ENCODE peak calls at places on chromosomes 2 and 18, in six cellular contexts. P, H, Y, F, U and I are unnamed samples.

GRCh38 chr2:69773201-69773600 is 31.3 kb downstream of the ANXA4 start:
- DNase-seq in P (no peak), H (peak; percentile 68), Y (no peak), F (no peak), U (no peak), I (peak; percentile 44)

GRCh38 chr18:3605562-3606443 is 155.8 kb downstream of the TGIF1 start:
- DNase-seq in P (no peak), H (peak; percentile 67), Y (no peak), F (no peak), U (no peak), I (peak; percentile 72)

GRCh38 chr2:227472265-227473018 is 486 bp downstream of the AGFG1 start:
- DNase-seq in P (peak; percentile 36), H (peak; percentile 42), Y (no peak), F (peak; percentile 19), U (peak; percentile 63), I (peak; percentile 28)

GRCh38 chr2:3492951-3493609 is 26.3 kb downstream of the ADI1 start:
- DNase-seq in P (no peak), H (peak; percentile 98), Y (peak; percentile 72), F (no peak), U (no peak), I (peak; percentile 96)

GRCh38 chr18:7205346-7205745 is 25.5 kb upstream of the LRRC30 start:
- DNase-seq in P (no peak), H (no peak), Y (no peak), F (no peak), U (no peak), I (peak; percentile 76)

GRCh38 chr2:152097291-152098032 is 1.4 kb downstream of the CACNB4 start:
- DNase-seq in P (no peak), H (peak; percentile 28), Y (no peak), F (peak; percentile 4), U (no peak), I (peak; percentile 45)

GRCh38 chr2:208090420-208090819 is 33.9 kb downstream of the CRYGD start:
- DNase-seq in P (no peak), H (no peak), Y (no peak), F (no peak), U (no peak), I (no peak)

GRCh38 chr18:74963820-74964446 is 245.0 kb downstream of the PTGR3 start:
- DNase-seq in P (no peak), H (peak; percentile 82), Y (no peak), F (peak; percentile 61), U (peak; percentile 42), I (peak; percentile 52)

GRCh38 chr2:220279372-220279771 is 651.9 kb downstream of the SLC4A3 start:
- DNase-seq in P (no peak), H (peak; percentile 61), Y (no peak), F (no peak), U (no peak), I (peak; percentile 54)

GRCh38 chr2:222304737-222305509 is 6.1 kb upstream of the PAX3 start:
- DNase-seq in P (no peak), H (no peak), Y (no peak), F (no peak), U (no peak), I (no peak)

GRCh38 chr2:183597841-183598240 is 473.6 kb downstream of the NUP35 start:
- DNase-seq in P (no peak), H (no peak), Y (no peak), F (no peak), U (no peak), I (no peak)

GRCh38 chr2:12434609-12435008 is 282.1 kb upstream of the TRIB2 start:
- DNase-seq in P (no peak), H (no peak), Y (no peak), F (no peak), U (no peak), I (no peak)

GRCh38 chr2:160445673-160446072 is 47.9 kb downstream of the RBMS1 start:
- DNase-seq in P (no peak), H (no peak), Y (no peak), F (no peak), U (no peak), I (no peak)

GRCh38 chr2:53633441-53633840 is 134.2 kb upstream of the CHAC2 start:
- DNase-seq in P (no peak), H (peak; percentile 18), Y (no peak), F (no peak), U (no peak), I (peak; percentile 45)

GRCh38 chr2:160054984-160055725 is 7.3 kb downstream of the PLA2R1 start:
- DNase-seq in P (no peak), H (peak; percentile 64), Y (no peak), F (no peak), U (no peak), I (peak; percentile 70)

GRCh38 chr2:101106453-101107181 is 44.6 kb downstream of the TBC1D8 start:
- DNase-seq in P (no peak), H (peak; percentile 83), Y (no peak), F (no peak), U (no peak), I (peak; percentile 74)

GRCh38 chr18:38611036-38611964 is 1045.7 kb upstream of the CELF4 start:
- DNase-seq in P (no peak), H (no peak), Y (no peak), F (peak; percentile 6), U (no peak), I (no peak)

GRCh38 chr2:241035142-241035817 is 36.9 kb downstream of the SNED1 start:
- DNase-seq in P (no peak), H (no peak), Y (no peak), F (no peak), U (peak; percentile 41), I (no peak)

GRCh38 chr2:86017901-86018896 is 87.5 kb downstream of the POLR1A start:
- DNase-seq in P (no peak), H (peak; percentile 42), Y (no peak), F (no peak), U (peak; percentile 67), I (peak; percentile 37)

GRCh38 chr2:85886585-85886984 is 2.2 kb downstream of the ST3GAL5 start:
- DNase-seq in P (peak; percentile 78), H (peak; percentile 68), Y (peak; percentile 29), F (peak; percentile 32), U (no peak), I (peak; percentile 96)

GRCh38 chr2:228657807-228658402 is 476.4 kb upstream of the SPHKAP start:
- DNase-seq in P (no peak), H (peak; percentile 76), Y (no peak), F (no peak), U (no peak), I (peak; percentile 61)

GRCh38 chr2:9666306-9666705 is 35.5 kb upstream of the YWHAQ start:
- DNase-seq in P (no peak), H (peak; percentile 55), Y (no peak), F (no peak), U (no peak), I (no peak)

GRCh38 chr2:149908731-149909690 is 321.4 kb upstream of the MMADHC start:
- DNase-seq in P (no peak), H (peak; percentile 78), Y (no peak), F (no peak), U (no peak), I (peak; percentile 78)

GRCh38 chr2:127632592-127633489 is 13.1 kb upstream of the GPR17 start:
- DNase-seq in P (no peak), H (no peak), Y (no peak), F (no peak), U (peak; percentile 42), I (no peak)

GRCh38 chr2:85765081-85765731 is 11.4 kb downstream of the ATOH8 start:
- DNase-seq in P (no peak), H (no peak), Y (no peak), F (no peak), U (peak; percentile 84), I (no peak)

GRCh38 chr2:239689410-239689809 is 288.6 kb upstream of the HDAC4 start:
- DNase-seq in P (peak; percentile 29), H (no peak), Y (no peak), F (no peak), U (no peak), I (no peak)

GRCh38 chr2:231364961-231365810 is 30.3 kb upstream of the B3GNT7 start:
- DNase-seq in P (no peak), H (peak; percentile 72), Y (no peak), F (no peak), U (peak; percentile 67), I (peak; percentile 85)

GRCh38 chr2:7530001-7530400 is 612.8 kb downstream of the RNF144A start:
- DNase-seq in P (no peak), H (peak; percentile 0), Y (no peak), F (no peak), U (no peak), I (peak; percentile 7)

GRCh38 chr2:209933499-209934458 is 68.7 kb upstream of the RPE start:
- DNase-seq in P (no peak), H (peak; percentile 85), Y (no peak), F (no peak), U (no peak), I (peak; percentile 25)

GRCh38 chr2:142495141-142495540 is 364.3 kb upstream of the LRP1B start:
- DNase-seq in P (no peak), H (no peak), Y (no peak), F (no peak), U (no peak), I (no peak)

GRCh38 chr2:158102446-158102845 is 770 bp downstream of the UPP2 start:
- DNase-seq in P (no peak), H (peak; percentile 28), Y (no peak), F (no peak), U (no peak), I (no peak)

GRCh38 chr18:79629606-79630005 is 50.0 kb upstream of the CTDP1 start:
- DNase-seq in P (no peak), H (no peak), Y (no peak), F (no peak), U (no peak), I (no peak)

GRCh38 chr2:241009601-241010530 is 11.4 kb downstream of the SNED1 start:
- DNase-seq in P (peak; percentile 54), H (peak; percentile 93), Y (peak; percentile 18), F (no peak), U (peak; percentile 85), I (peak; percentile 80)

GRCh38 chr18:22165049-22165602 is 4.3 kb upstream of the GATA6 start:
- DNase-seq in P (no peak), H (no peak), Y (no peak), F (no peak), U (peak; percentile 70), I (no peak)
- H3K4me3 ChIP-seq in P (no peak overlapping the region), H (peak overlapping the region; percentile 90), Y (no peak overlapping the region), F (peak overlapping the region; percentile 97), U (peak overlapping the region; percentile 66), I (no peak overlapping the region)

DNA sequence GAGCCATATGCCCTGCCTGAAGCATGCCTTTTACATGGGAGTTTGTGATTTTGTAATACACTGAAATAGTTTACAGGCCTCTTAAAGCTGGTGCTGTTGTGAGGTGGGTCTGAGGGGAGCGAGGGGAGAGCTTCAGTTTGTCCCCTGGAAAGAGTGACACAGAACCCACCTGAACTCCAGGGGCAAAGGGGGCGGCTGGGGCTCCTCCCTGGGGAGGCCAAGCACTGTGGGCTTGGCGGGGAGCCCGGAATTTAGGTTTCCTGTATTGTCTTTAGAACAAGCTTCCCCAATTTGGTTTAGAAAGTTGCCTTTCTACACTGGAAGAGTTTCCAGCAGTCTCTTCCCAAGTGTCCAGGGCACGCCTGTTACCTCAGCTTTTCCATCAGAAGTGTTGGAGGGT is 75.7 kb downstream of the VAPA start:
- DNase-seq in P (no peak), H (peak; percentile 23), Y (no peak), F (no peak), U (peak; percentile 75), I (no peak)
- H3K4me3 ChIP-seq in P (no peak overlapping the region), H (no peak overlapping the region), Y (no peak overlapping the region), F (no peak overlapping the region), U (no peak overlapping the region), I (no peak overlapping the region)

GRCh38 chr18:26215247-26215970 is 10.8 kb upstream of the TAF4B start:
- DNase-seq in P (no peak), H (no peak), Y (no peak), F (no peak), U (no peak), I (no peak)
- H3K4me3 ChIP-seq in P (no peak overlapping the region), H (no peak overlapping the region), Y (no peak overlapping the region), F (no peak overlapping the region), U (no peak overlapping the region), I (no peak overlapping the region)

GRCh38 chr2:16058256-16058655 is 117.9 kb downstream of the MYCN start:
- DNase-seq in P (no peak), H (no peak), Y (no peak), F (no peak), U (no peak), I (no peak)
- H3K4me3 ChIP-seq in P (no peak overlapping the region), H (no peak overlapping the region), Y (no peak overlapping the region), F (no peak overlapping the region), U (no peak overlapping the region), I (no peak overlapping the region)